ENCODE peak calls at places on chromosomes 6 and 20, in four cellular contexts. M is SHP77, X is thoracic aorta, T is aorta. N is an unnamed sample.

GRCh38 chr6:80457044-80457933 is 350.8 kb downstream of the BCKDHB start:
- DNase-seq in M (no peak), X (peak), T (peak), N (peak)

GRCh38 chr20:32056708-32057491 is 4.9 kb downstream of the HCK start:
- DNase-seq in M (no peak), X (no peak), T (peak), N (peak)

GRCh38 chr20:62692176-62692575 is 16.5 kb upstream of the NTSR1 start:
- DNase-seq in M (no peak), X (no peak), T (no peak), N (no peak)

GRCh38 chr6:56359201-56359899 is 112.0 kb upstream of the COL21A1 start:
- DNase-seq in M (peak), X (peak), T (no peak), N (peak)

GRCh38 chr6:111589366-111589765 is 16.3 kb downstream of the TRAF3IP2 start:
- DNase-seq in M (no peak), X (peak), T (peak), N (no peak)

GRCh38 chr6:5950448-5950847 is 56.3 kb downstream of the NRN1 start:
- DNase-seq in M (no peak), X (no peak), T (no peak), N (no peak)

GRCh38 chr6:30463242-30463641 is 26.1 kb upstream of the HLA-E start:
- DNase-seq in M (no peak), X (no peak), T (no peak), N (no peak)

GRCh38 chr6:112384511-112384910 is 37.4 kb downstream of the RFPL4B start:
- DNase-seq in M (no peak), X (no peak), T (no peak), N (no peak)

GRCh38 chr6:111642463-111643158 is 36.9 kb upstream of the TRAF3IP2 start:
- DNase-seq in M (peak), X (no peak), T (no peak), N (peak)

GRCh38 chr20:41376349-41376748 is 9.7 kb upstream of the EMILIN3 start:
- DNase-seq in M (no peak), X (no peak), T (no peak), N (no peak)

GRCh38 chr6:14134211-14134910 is 16.8 kb downstream of the CD83 start:
- DNase-seq in M (no peak), X (no peak), T (no peak), N (no peak)

GRCh38 chr6:130622142-130622541 is 205.1 kb upstream of the SMLR1 start:
- DNase-seq in M (no peak), X (no peak), T (no peak), N (no peak)

GRCh38 chr6:33878541-33878940 is 74.7 kb upstream of the MLN start:
- DNase-seq in M (peak), X (no peak), T (no peak), N (no peak)

GRCh38 chr6:108083349-108083748 is 8.8 kb upstream of the OSTM1 start:
- DNase-seq in M (no peak), X (no peak), T (no peak), N (no peak)